ENCODE peak calls at places on chromosome 11, in nine cellular contexts. One of them, this sample, is unnamed.

GRCh38 chr11:65439331-65440181 is 17.0 kb downstream of the NEAT1 start:
- DNase-seq in GM12891: no peak
- DNase-seq in AG10803: peak
- DNase-seq in GM23338: no peak
- DNase-seq in Caki2: peak
- DNase-seq in A172: peak
- DNase-seq in stimulated activated CD8-positive, alpha-beta memory T cell treated with anti-CD3 and anti-CD28 coated beads, Interleukin-15, amount 100 ng/mL, for 1 hour: no peak
- DNase-seq in AG09319: no peak
- DNase-seq in OCI-LY7: no peak
- DNase-seq in this sample: peak

GRCh38 chr11:118437736-118438125 is 1.4 kb downstream of the KMT2A start:
- DNase-seq in GM12891: no peak
- DNase-seq in AG10803: no peak
- DNase-seq in GM23338: peak
- DNase-seq in Caki2: no peak
- DNase-seq in A172: no peak
- DNase-seq in stimulated activated CD8-positive, alpha-beta memory T cell treated with anti-CD3 and anti-CD28 coated beads, Interleukin-15, amount 100 ng/mL, for 1 hour: no peak
- DNase-seq in AG09319: no peak
- DNase-seq in OCI-LY7: peak
- DNase-seq in this sample: peak

GRCh38 chr11:14642453-14642852 is 1.2 kb upstream of the PDE3B start:
- DNase-seq in GM12891: no peak
- DNase-seq in AG10803: no peak
- DNase-seq in GM23338: no peak
- DNase-seq in Caki2: no peak
- DNase-seq in A172: no peak
- DNase-seq in stimulated activated CD8-positive, alpha-beta memory T cell treated with anti-CD3 and anti-CD28 coated beads, Interleukin-15, amount 100 ng/mL, for 1 hour: no peak
- DNase-seq in AG09319: no peak
- DNase-seq in OCI-LY7: no peak
- DNase-seq in this sample: no peak

GRCh38 chr11:31397239-31397834 is 27.7 kb downstream of the DNAJC24 start:
- DNase-seq in GM12891: no peak
- DNase-seq in AG10803: peak
- DNase-seq in GM23338: peak
- DNase-seq in Caki2: peak
- DNase-seq in A172: peak
- DNase-seq in stimulated activated CD8-positive, alpha-beta memory T cell treated with anti-CD3 and anti-CD28 coated beads, Interleukin-15, amount 100 ng/mL, for 1 hour: no peak
- DNase-seq in AG09319: no peak
- DNase-seq in OCI-LY7: peak
- DNase-seq in this sample: peak

GRCh38 chr11:57311109-57311936 is 13.4 kb downstream of the TNKS1BP1 start:
- DNase-seq in GM12891: peak
- DNase-seq in AG10803: peak
- DNase-seq in GM23338: peak
- DNase-seq in Caki2: peak
- DNase-seq in A172: peak
- DNase-seq in stimulated activated CD8-positive, alpha-beta memory T cell treated with anti-CD3 and anti-CD28 coated beads, Interleukin-15, amount 100 ng/mL, for 1 hour: no peak
- DNase-seq in AG09319: peak
- DNase-seq in OCI-LY7: no peak
- DNase-seq in this sample: peak

GRCh38 chr11:44300881-44301855 is 8.8 kb downstream of the ALX4 start:
- DNase-seq in GM12891: no peak
- DNase-seq in AG10803: peak
- DNase-seq in GM23338: no peak
- DNase-seq in Caki2: peak
- DNase-seq in A172: peak
- DNase-seq in stimulated activated CD8-positive, alpha-beta memory T cell treated with anti-CD3 and anti-CD28 coated beads, Interleukin-15, amount 100 ng/mL, for 1 hour: no peak
- DNase-seq in AG09319: no peak
- DNase-seq in OCI-LY7: no peak
- DNase-seq in this sample: no peak

GRCh38 chr11:95067828-95068244 is 1.1 kb downstream of the SRSF8 start:
- DNase-seq in GM12891: no peak
- DNase-seq in AG10803: peak
- DNase-seq in GM23338: no peak
- DNase-seq in Caki2: no peak
- DNase-seq in A172: no peak
- DNase-seq in stimulated activated CD8-positive, alpha-beta memory T cell treated with anti-CD3 and anti-CD28 coated beads, Interleukin-15, amount 100 ng/mL, for 1 hour: no peak
- DNase-seq in AG09319: no peak
- DNase-seq in OCI-LY7: no peak
- DNase-seq in this sample: no peak

GRCh38 chr11:64100345-64100744 is 64.6 kb downstream of the FLRT1 start:
- DNase-seq in GM12891: peak
- DNase-seq in AG10803: no peak
- DNase-seq in GM23338: peak
- DNase-seq in Caki2: no peak
- DNase-seq in A172: no peak
- DNase-seq in stimulated activated CD8-positive, alpha-beta memory T cell treated with anti-CD3 and anti-CD28 coated beads, Interleukin-15, amount 100 ng/mL, for 1 hour: no peak
- DNase-seq in AG09319: no peak
- DNase-seq in OCI-LY7: peak
- DNase-seq in this sample: peak

GRCh38 chr11:70483077-70483861 is 84.9 kb downstream of the CTTN start:
- DNase-seq in GM12891: peak
- DNase-seq in AG10803: peak
- DNase-seq in GM23338: peak
- DNase-seq in Caki2: peak
- DNase-seq in A172: peak
- DNase-seq in stimulated activated CD8-positive, alpha-beta memory T cell treated with anti-CD3 and anti-CD28 coated beads, Interleukin-15, amount 100 ng/mL, for 1 hour: no peak
- DNase-seq in AG09319: no peak
- DNase-seq in OCI-LY7: peak
- DNase-seq in this sample: peak

GRCh38 chr11:126415128-126415527 is 59.6 kb downstream of the ST3GAL4 start:
- DNase-seq in GM12891: no peak
- DNase-seq in AG10803: peak
- DNase-seq in GM23338: no peak
- DNase-seq in Caki2: no peak
- DNase-seq in A172: no peak
- DNase-seq in stimulated activated CD8-positive, alpha-beta memory T cell treated with anti-CD3 and anti-CD28 coated beads, Interleukin-15, amount 100 ng/mL, for 1 hour: no peak
- DNase-seq in AG09319: peak
- DNase-seq in OCI-LY7: no peak
- DNase-seq in this sample: no peak

GRCh38 chr11:10866893-10867331 is 9.1 kb upstream of the ZBED5 start:
- DNase-seq in GM12891: no peak
- DNase-seq in AG10803: peak
- DNase-seq in GM23338: no peak
- DNase-seq in Caki2: peak
- DNase-seq in A172: no peak
- DNase-seq in stimulated activated CD8-positive, alpha-beta memory T cell treated with anti-CD3 and anti-CD28 coated beads, Interleukin-15, amount 100 ng/mL, for 1 hour: no peak
- DNase-seq in AG09319: no peak
- DNase-seq in OCI-LY7: no peak
- DNase-seq in this sample: no peak

GRCh38 chr11:50032574-50032973 is at the start of gene OR4C45:
- DNase-seq in GM12891: no peak
- DNase-seq in AG10803: no peak
- DNase-seq in GM23338: no peak
- DNase-seq in Caki2: no peak
- DNase-seq in A172: no peak
- DNase-seq in stimulated activated CD8-positive, alpha-beta memory T cell treated with anti-CD3 and anti-CD28 coated beads, Interleukin-15, amount 100 ng/mL, for 1 hour: no peak
- DNase-seq in AG09319: no peak
- DNase-seq in OCI-LY7: no peak
- DNase-seq in this sample: no peak